ENCODE peak calls at places on chromosomes 4 and X, in four cellular contexts. I, F, H and B are unnamed samples. For H3K4me1, the result is how much of the 10 kb centered on the place peaks cover.

GRCh38 chr4:24470681-24471622 is 113.4 kb downstream of the DHX15 start:
- DNase-seq in F (peak), I (peak), H (no peak), B (peak)

GRCh38 chr4:36159208-36159607 is 85.1 kb downstream of the ARAP2 start:
- DNase-seq in H (no peak), F (no peak), I (no peak), B (no peak)

GRCh38 chr4:139267301-139267700 is 12.7 kb downstream of the MGARP start:
- DNase-seq in I (no peak), H (no peak), F (no peak), B (no peak)

GRCh38 chr4:163191999-163192398 is 25.3 kb upstream of the NAF1 start:
- DNase-seq in H (peak), F (peak), I (no peak), B (no peak)

GRCh38 chrX:100424012-100424411 is 13.9 kb upstream of the PCDH19 start:
- DNase-seq in H (no peak), I (peak), F (no peak), B (no peak)

GRCh38 chr4:165716472-165716871 is 156.6 kb upstream of the TLL1 start:
- DNase-seq in I (no peak), F (no peak), H (no peak), B (no peak)

GRCh38 chrX:149521438-149521837 is 16.3 kb upstream of the IDS start:
- DNase-seq in F (no peak), H (no peak), I (no peak), B (no peak)

GRCh38 chrX:44459501-44459900 is 83.2 kb downstream of the FUNDC1 start:
- DNase-seq in I (no peak), F (no peak), H (no peak), B (no peak)

GRCh38 chrX:144335402-144335801 is 451.5 kb downstream of the UBE2NL start:
- DNase-seq in H (no peak), I (peak), F (no peak), B (no peak)

GRCh38 chrX:147476008-147476407 is 435.7 kb upstream of the FMR1 start:
- DNase-seq in H (no peak), I (peak), F (no peak), B (peak)

GRCh38 chrX:79413009-79413408 is 45.9 kb upstream of the ITM2A start:
- DNase-seq in I (peak), H (no peak), F (no peak), B (peak)

GRCh38 chr4:185096032-185096653 is 46.9 kb upstream of the SLC25A4 start:
- DNase-seq in I (peak), H (peak), F (peak), B (peak)

GRCh38 chr4:106340774-106341173 is 24.4 kb downstream of the AIMP1 start:
- DNase-seq in I (no peak), F (no peak), H (no peak), B (no peak)

GRCh38 chr4:8740666-8741395 is 130.8 kb downstream of the HMX1 start:
- DNase-seq in I (no peak), H (no peak), F (no peak), B (no peak)

GRCh38 chr4:145878501-145879435 is 59.9 kb downstream of the ZNF827 start:
- DNase-seq in H (no peak), F (peak), I (no peak), B (no peak)

GRCh38 chr4:89752932-89753598 is 83.9 kb downstream of the SNCA start:
- DNase-seq in F (peak), H (no peak), I (no peak), B (peak)

GRCh38 chr4:106316773-106317409 is 541 bp downstream of the AIMP1 start:
- DNase-seq in I (peak), H (no peak), F (peak), B (peak)

DNA sequence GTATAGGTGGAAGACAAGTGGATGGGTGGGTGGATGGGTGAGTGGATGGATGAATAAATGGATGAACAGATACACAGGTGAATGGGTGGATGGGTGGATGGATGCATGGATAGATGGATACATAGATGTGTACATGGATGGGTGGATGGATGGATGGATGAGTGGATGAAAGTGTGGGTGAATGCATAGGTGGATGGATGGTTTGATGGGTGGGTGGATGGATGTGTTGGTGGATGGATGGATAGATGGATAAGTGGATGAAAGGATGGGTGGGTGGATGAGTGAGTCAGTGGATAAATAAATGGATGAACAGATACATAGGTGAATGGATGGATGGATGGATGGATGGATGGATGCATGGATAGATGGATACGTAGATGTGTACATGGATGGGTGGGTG is 1.6 kb downstream of the CRLF2 start:
- DNase-seq in F (no peak), H (no peak), I (no peak), B (no peak)
- H3K4me1 ChIP-seq in F (under half), H (under half), I (under half), B (under half)

DNA sequence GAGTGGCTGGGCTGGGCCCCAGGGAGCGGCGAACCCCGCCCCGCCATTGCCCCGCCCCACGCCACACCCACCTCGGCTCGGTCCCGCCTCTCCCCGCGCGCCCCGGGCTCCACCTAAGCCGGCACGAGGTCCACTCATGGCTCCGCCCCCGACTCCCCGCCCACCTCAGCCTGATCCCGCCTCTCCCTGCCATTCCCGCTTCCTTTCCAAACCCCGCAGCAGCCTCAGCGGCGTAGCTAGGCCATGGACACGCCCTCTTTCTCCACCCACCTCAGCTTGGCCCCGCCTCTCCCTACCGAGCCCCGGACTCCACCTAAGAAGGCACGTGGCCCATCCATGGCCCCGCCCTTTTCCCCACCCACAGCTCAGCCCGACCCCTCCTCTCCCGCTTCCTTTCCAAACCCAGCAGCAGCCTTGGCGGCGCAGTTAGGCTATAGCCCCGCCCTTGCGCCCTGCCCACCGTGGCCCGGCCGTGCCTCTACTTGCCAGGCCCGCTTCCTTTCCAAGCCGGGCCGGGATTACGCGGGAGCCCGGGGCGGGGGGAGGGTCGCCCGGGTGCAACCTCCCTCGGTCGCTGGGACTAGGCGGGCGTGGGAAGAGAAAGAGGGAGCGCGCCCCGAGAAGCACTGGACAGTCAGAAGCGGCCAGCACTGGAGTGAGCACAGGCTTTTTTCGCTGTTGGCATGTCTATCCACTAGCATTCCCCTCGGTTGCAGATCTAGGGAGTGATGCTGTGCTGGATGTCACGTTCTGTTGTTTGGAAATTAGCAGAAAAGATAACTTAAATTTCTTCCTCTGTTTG is at the start of gene RELL1:
- DNase-seq in F (peak), H (peak), I (peak), B (peak)
- H3K4me3 ChIP-seq in F (peak), H (peak), I (peak), B (peak)

GRCh38 chr4:16582526-16582925 is 315.9 kb downstream of the LDB2 start:
- DNase-seq in I (peak), H (no peak), F (no peak), B (no peak)
- H2AFZ ChIP-seq in I (no peak), H (no peak), F (no peak), B (no peak)

DNA sequence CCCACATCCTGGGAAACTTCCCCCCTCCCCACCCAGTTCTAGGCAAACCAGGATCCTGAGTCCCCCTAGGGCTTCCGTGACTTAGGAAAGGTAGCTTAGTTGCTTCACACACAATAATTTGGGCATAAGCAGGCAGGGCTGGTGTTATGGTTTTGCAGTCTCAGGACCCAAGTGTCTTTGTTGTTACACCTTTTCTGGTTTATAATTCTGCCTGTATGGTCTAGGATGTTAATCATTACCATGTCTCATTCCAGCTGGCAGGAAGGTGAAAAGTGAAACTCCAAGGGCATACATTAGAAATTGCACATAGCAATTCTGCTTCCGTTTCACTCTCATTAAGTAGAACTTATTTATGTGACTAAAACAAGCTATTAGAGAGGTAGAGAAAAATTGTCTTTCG is 16.8 kb downstream of the UGT8 start:
- DNase-seq in I (no peak), F (no peak), H (no peak), B (peak)
- H3K4me1 ChIP-seq in I (under half), F (under half), H (under half), B (under half)